ENCODE peak calls at places on chromosomes 7 and 10, in five cellular contexts. Y is astrocyte, L is body of pancreas, S is pancreas, I is cardiac muscle cell. C is an unnamed sample. For H3K4me1, the result is how much of the 10 kb centered on the place peaks cover.

GRCh38 chr7:49767719-49768118 is 5.7 kb upstream of the VWC2 start:
- DNase-seq in Y (no peak), L (no peak), S (no peak), I (no peak), C (no peak)

GRCh38 chr7:102883098-102883860 is 29.5 kb upstream of the LRRC17 start:
- DNase-seq in Y (peak), L (no peak), S (no peak), I (peak), C (no peak)

GRCh38 chr10:63083904-63084689 is 49.0 kb upstream of the NRBF2 start:
- DNase-seq in Y (peak), L (peak), S (peak), I (peak), C (peak)

GRCh38 chr10:63665765-63666164 is 144.6 kb downstream of the REEP3 start:
- DNase-seq in Y (peak), L (no peak), S (no peak), I (peak), C (peak)

GRCh38 chr7:20083781-20084180 is 133.4 kb downstream of the MACC1 start:
- DNase-seq in Y (peak), L (no peak), S (no peak), I (peak), C (peak)

GRCh38 chr10:49034925-49035324 is 80.4 kb downstream of the VSTM4 start:
- DNase-seq in Y (no peak), L (no peak), S (no peak), I (no peak), C (no peak)

GRCh38 chr10:123781956-123782500 is 109.6 kb downstream of the CPXM2 start:
- DNase-seq in Y (no peak), L (no peak), S (no peak), I (no peak), C (no peak)

GRCh38 chr10:49751636-49752510 is 10.2 kb downstream of the OGDHL start:
- DNase-seq in Y (no peak), L (no peak), S (no peak), I (no peak), C (no peak)

GRCh38 chr7:30136339-30136738 is 1.6 kb downstream of the MTURN start:
- DNase-seq in Y (no peak), L (no peak), S (peak), I (no peak), C (no peak)

GRCh38 chr10:52755297-52756062 is 17.1 kb downstream of the MBL2 start:
- DNase-seq in Y (peak), L (no peak), S (no peak), I (peak), C (no peak)

GRCh38 chr10:52751337-52751736 is 21.2 kb downstream of the MBL2 start:
- DNase-seq in Y (no peak), L (no peak), S (no peak), I (no peak), C (no peak)

GRCh38 chr10:52752261-52752660 is 20.3 kb downstream of the MBL2 start:
- DNase-seq in Y (no peak), L (no peak), S (no peak), I (no peak), C (no peak)

GRCh38 chr10:52750629-52751028 is 22.0 kb downstream of the MBL2 start:
- DNase-seq in Y (no peak), L (no peak), S (no peak), I (no peak), C (no peak)

GRCh38 chr10:52752801-52753437 is 19.7 kb downstream of the MBL2 start:
- DNase-seq in Y (no peak), L (no peak), S (no peak), I (no peak), C (no peak)
- H3K4me1 ChIP-seq in Y (under half), L (under half), S (under half), I (under half), C (under half)

DNA sequence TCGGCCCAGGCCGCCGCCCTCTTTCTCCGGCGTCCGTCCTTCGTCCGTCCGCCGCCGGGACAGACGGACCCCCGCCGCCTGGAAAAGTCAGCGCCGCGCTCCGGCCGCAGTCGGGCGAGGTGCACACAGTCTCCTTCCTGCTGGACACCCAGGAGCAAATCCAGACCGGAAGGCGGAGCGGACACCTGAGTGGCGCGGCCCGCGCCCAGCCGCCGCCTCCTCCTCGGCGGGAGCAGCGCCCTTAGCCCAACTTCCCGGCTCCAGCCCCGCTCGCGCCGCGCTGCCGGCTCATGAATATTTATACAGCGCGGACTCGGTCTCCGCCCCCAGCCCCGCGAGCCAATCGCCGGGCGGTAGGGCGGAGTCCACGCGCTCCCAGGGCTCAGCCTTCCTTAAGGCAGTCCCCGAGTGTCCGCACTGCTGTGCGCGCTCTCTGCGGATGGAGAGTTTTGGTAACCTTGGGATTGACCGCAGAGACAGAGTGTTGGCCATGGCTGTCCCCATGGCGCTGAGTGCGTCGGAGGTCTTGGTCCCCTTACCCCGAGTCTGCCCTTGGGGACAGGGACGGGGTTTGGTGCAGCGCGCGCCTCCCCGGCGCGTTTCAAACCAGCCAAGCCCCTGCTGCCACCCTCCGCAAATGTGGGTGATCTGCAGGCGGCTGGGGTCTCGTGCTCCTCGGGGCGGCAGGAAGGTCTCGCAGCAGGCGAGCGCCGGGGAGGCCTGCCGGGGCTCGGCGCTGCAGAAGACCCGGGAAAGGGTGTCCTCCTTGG is at the start of gene FZD8:
- DNase-seq in Y (peak), L (peak), S (peak), I (peak), C (peak)
- H3K27ac ChIP-seq in Y (peak), L (peak), S (peak), I (peak), C (peak)

DNA sequence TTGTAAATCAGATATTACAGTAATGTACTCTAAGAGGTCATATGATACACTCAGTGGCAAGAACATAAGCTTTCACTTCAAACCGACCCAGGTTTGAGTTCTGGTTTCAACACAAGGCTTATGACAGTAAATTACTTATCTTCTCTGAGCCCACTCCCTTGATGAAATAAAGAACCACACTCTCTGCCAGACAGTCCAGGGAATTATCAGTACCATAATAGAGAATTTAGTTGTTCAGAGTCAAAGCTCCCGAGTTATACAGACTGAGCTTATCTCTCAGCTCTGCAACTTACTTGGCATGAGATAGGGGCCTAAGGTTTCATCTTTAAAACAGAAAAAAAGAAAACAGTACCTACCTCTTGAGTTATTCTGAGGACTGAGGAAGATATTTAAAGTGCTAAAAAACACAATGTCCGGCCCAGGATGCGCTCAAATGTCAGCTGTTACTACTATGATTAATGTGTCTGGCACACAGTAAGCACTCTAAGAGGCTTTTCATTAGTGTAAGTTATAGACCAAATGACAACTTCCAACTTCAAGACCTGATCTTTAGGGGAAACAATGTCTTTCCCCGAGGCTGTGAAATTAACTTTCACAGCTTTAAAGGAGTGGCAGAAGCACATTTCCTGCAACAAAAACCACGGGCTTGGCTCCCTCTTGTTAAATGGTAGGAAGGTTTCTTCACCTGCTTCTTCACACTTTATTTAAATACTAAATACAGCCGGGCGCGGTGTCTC is 38.1 kb downstream of the UBE2H start:
- DNase-seq in Y (peak), L (no peak), S (no peak), I (peak), C (no peak)
- H3K4me1 ChIP-seq in Y (under half), L (half or more), S (under half), I (under half), C (under half)

DNA sequence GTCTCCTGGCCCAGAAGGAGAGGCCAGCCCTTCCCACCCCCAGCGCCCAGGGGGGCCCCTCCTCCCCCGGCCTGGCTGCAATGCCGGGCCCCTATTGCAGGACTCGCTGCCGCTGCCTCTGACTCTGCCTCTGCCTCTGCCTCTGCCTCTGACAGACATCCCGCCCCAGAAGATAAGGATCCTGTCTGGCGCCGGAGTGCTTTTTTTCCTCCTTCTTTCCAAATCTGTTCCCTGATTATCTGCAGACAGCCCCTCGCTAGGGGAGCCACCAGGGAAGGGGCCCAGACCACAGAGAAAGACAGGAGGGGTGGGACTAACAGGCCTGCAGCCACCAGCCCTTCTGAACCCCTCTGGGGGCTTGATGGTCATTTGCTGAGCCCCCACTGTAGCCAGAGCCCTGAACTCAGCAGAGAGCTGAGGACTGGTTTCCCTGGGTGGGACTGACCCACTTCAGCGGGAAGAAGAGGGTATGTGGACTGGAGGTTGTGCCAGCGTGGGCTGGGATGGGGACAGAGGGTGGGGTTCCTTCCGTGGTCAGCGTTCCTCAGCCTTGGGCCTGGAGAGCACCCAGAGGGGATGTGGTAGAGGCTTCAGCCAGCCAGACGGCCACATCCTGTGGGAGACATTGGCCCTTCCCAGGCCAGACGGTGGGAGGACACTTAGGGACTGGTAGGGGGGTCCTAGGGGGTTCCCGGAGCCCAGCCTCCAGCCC is 22.8 kb downstream of the UNC5B start:
- DNase-seq in Y (peak), L (peak), S (no peak), I (peak), C (peak)
- H3K27ac ChIP-seq in Y (peak), L (peak), S (no peak), I (peak), C (peak)

GRCh38 chr10:32315426-32315825 is 31.5 kb downstream of the EPC1 start:
- DNase-seq in Y (no peak), L (no peak), S (no peak), I (no peak), C (no peak)
- H3K4me1 ChIP-seq in Y (under half), L (half or more), S (under half), I (under half), C (under half)